ENCODE peak calls at places on chromosomes 12 and 14, in four cellular contexts. C is ecto neural progenitor cell, K is H4, G is omental fat pad. P is an unnamed sample.

GRCh38 chr12:48016373-48017020 is 12.2 kb upstream of the COL2A1 start:
- DNase-seq in C (no peak), K (no peak), G (no peak), P (no peak)

GRCh38 chr14:22388669-22389625 is 200.1 kb downstream of the DAD1 start:
- DNase-seq in C (no peak), K (peak; percentile 22), G (no peak), P (no peak)

GRCh38 chr14:54025661-54026060 is 69.0 kb upstream of the BMP4 start:
- DNase-seq in C (no peak), K (peak; percentile 30), G (no peak), P (no peak)

GRCh38 chr14:100896369-100897060 is 7.0 kb downstream of the RTL1 start:
- DNase-seq in C (peak; percentile 51), K (no peak), G (peak; percentile 15), P (no peak)

GRCh38 chr14:102078344-102078743 is 8.5 kb downstream of the HSP90AA1 start:
- DNase-seq in C (no peak), K (no peak), G (no peak), P (no peak)

GRCh38 chr12:119989619-119990381 is 764 bp downstream of the BICDL1 start:
- DNase-seq in C (peak; percentile 96), K (peak; percentile 53), G (peak; percentile 75), P (peak; percentile 82)

GRCh38 chr14:67673451-67673850 is 981 bp downstream of the VTI1B start:
- DNase-seq in C (no peak), K (no peak), G (no peak), P (no peak)

GRCh38 chr12:6062427-6063378 is 61.8 kb downstream of the VWF start:
- DNase-seq in C (peak; percentile 83), K (peak; percentile 69), G (no peak), P (no peak)

GRCh38 chr14:74615735-74616134 is 3.7 kb upstream of the LTBP2 start:
- DNase-seq in C (no peak), K (no peak), G (no peak), P (no peak)

GRCh38 chr14:60346706-60347105 is 97.7 kb downstream of the PPM1A start:
- DNase-seq in C (no peak), K (no peak), G (no peak), P (no peak)

GRCh38 chr12:71085575-71085974 is 72.2 kb downstream of the TSPAN8 start:
- DNase-seq in C (no peak), K (no peak), G (no peak), P (no peak)

GRCh38 chr12:93526786-93527428 is 45.6 kb upstream of the SOCS2 start:
- DNase-seq in C (no peak), K (peak; percentile 85), G (no peak), P (no peak)

GRCh38 chr14:105087963-105088811 is 23.0 kb upstream of the GPR132 start:
- DNase-seq in C (peak; percentile 82), K (no peak), G (no peak), P (peak; percentile 79)

GRCh38 chr12:84694111-84694510 is 218.5 kb downstream of the SLC6A15 start:
- DNase-seq in C (no peak), K (no peak), G (no peak), P (no peak)

GRCh38 chr14:53509227-53509822 is 356.2 kb upstream of the DDHD1 start:
- DNase-seq in C (no peak), K (no peak), G (no peak), P (no peak)

GRCh38 chr12:98440165-98440581 is 75.2 kb upstream of the TMPO start:
- DNase-seq in C (no peak), K (peak; percentile 77), G (no peak), P (peak; percentile 85)

GRCh38 chr14:102573591-102574046 is 18.8 kb upstream of the RCOR1 start:
- DNase-seq in C (no peak), K (no peak), G (no peak), P (no peak)

GRCh38 chr14:100898935-100899840 is 4.3 kb downstream of the RTL1 start:
- DNase-seq in C (peak; percentile 47), K (no peak), G (peak; percentile 15), P (peak; percentile 43)

GRCh38 chr12:49369723-49370145 is 2.5 kb downstream of the SPATS2 start:
- DNase-seq in C (no peak), K (peak; percentile 40), G (no peak), P (no peak)

GRCh38 chr12:127107744-127108143 is 1159.2 kb upstream of the TMEM132C start:
- DNase-seq in C (no peak), K (peak; percentile 16), G (no peak), P (no peak)

GRCh38 chr14:53183611-53184010 is 30.5 kb upstream of the DDHD1 start:
- DNase-seq in C (no peak), K (no peak), G (no peak), P (no peak)

GRCh38 chr12:118307069-118307954 is 65.4 kb downstream of the TAOK3 start:
- DNase-seq in C (no peak), K (peak; percentile 78), G (no peak), P (no peak)

GRCh38 chr14:50615056-50615455 is 53.0 kb downstream of the SAV1 start:
- DNase-seq in C (no peak), K (no peak), G (no peak), P (no peak)

P was measured in ascending aorta.